ENCODE peak calls at places on chromosomes 16 and 17, in eight cellular contexts. Z is A549, G is GM23248, S is psoas muscle, M is mesenchymal stem cell, O is stomach, K is upper lobe of right lung, V is MG63. E is an unnamed sample.

GRCh38 chr16:4062212-4062802 is 53.9 kb downstream of the ADCY9 start:
- DNase-seq in Z (no peak), G (no peak), S (no peak), M (no peak), O (no peak), K (no peak), V (no peak), E (no peak)

GRCh38 chr16:56584276-56584675 is 5.1 kb upstream of the MT3 start:
- DNase-seq in Z (no peak), G (no peak), S (no peak), M (no peak), O (no peak), K (no peak), V (no peak), E (no peak)

GRCh38 chr16:31710134-31710533 is 163.5 kb upstream of the ZNF267 start:
- DNase-seq in Z (no peak), G (no peak), S (no peak), M (no peak), O (no peak), K (no peak), V (no peak), E (no peak)

GRCh38 chr16:88049561-88050545 is 98.6 kb downstream of the BANP start:
- DNase-seq in Z (no peak), G (no peak), S (no peak), M (no peak), O (no peak), K (no peak), V (no peak), E (no peak)

GRCh38 chr17:37490638-37491614 is 1.2 kb downstream of the DUSP14 start:
- DNase-seq in Z (peak), G (peak), S (peak), M (peak), O (no peak), K (no peak), V (peak), E (peak)

GRCh38 chr16:28202147-28202746 is 9.5 kb downstream of the XPO6 start:
- DNase-seq in Z (no peak), G (no peak), S (no peak), M (no peak), O (no peak), K (no peak), V (no peak), E (no peak)

GRCh38 chr17:82301916-82302497 is 15.4 kb downstream of the CD7 start:
- DNase-seq in Z (no peak), G (no peak), S (no peak), M (no peak), O (no peak), K (peak), V (no peak), E (no peak)

GRCh38 chr17:75749545-75750389 is 15.2 kb downstream of the GALK1 start:
- DNase-seq in Z (peak), G (peak), S (peak), M (peak), O (peak), K (peak), V (peak), E (no peak)

GRCh38 chr17:66965801-66966528 is 1.5 kb downstream of the CACNG4 start:
- DNase-seq in Z (no peak), G (no peak), S (no peak), M (no peak), O (no peak), K (no peak), V (no peak), E (no peak)

GRCh38 chr17:77617516-77617915 is 341.0 kb upstream of the TNRC6C start:
- DNase-seq in Z (no peak), G (no peak), S (no peak), M (no peak), O (no peak), K (peak), V (no peak), E (no peak)

GRCh38 chr17:38617967-38618760 is 12.4 kb upstream of the SRCIN1 start:
- DNase-seq in Z (no peak), G (no peak), S (no peak), M (no peak), O (no peak), K (no peak), V (no peak), E (no peak)

GRCh38 chr16:71367243-71367976 is 8.9 kb downstream of the CALB2 start:
- DNase-seq in Z (peak), G (peak), S (peak), M (peak), O (peak), K (peak), V (peak), E (no peak)

GRCh38 chr16:9102943-9103342 is 11.5 kb downstream of the HAPSTR1 start:
- DNase-seq in Z (no peak), G (no peak), S (no peak), M (no peak), O (no peak), K (no peak), V (no peak), E (no peak)

GRCh38 chr16:22070361-22071351 is 21.7 kb upstream of the VWA3A start:
- DNase-seq in Z (no peak), G (peak), S (peak), M (no peak), O (peak), K (no peak), V (peak), E (peak)

GRCh38 chr16:30494709-30495108 is 22.2 kb downstream of the ITGAL start:
- DNase-seq in Z (no peak), G (no peak), S (no peak), M (no peak), O (no peak), K (no peak), V (no peak), E (no peak)

GRCh38 chr16:57998992-57999365 is 1.5 kb downstream of the ZNF319 start:
- DNase-seq in Z (no peak), G (no peak), S (no peak), M (no peak), O (no peak), K (peak), V (no peak), E (no peak)

GRCh38 chr16:65574311-65574966 is 452.6 kb upstream of the CDH11 start:
- DNase-seq in Z (no peak), G (no peak), S (no peak), M (no peak), O (no peak), K (no peak), V (no peak), E (no peak)

GRCh38 chr16:22296225-22297113 is 740 bp upstream of the POLR3E start:
- DNase-seq in Z (no peak), G (peak), S (no peak), M (peak), O (no peak), K (no peak), V (no peak), E (no peak)

GRCh38 chr17:10772425-10773380 is 31.2 kb downstream of the TMEM238L start:
- DNase-seq in Z (no peak), G (no peak), S (no peak), M (no peak), O (peak), K (no peak), V (peak), E (no peak)

GRCh38 chr17:43827596-43827995 is 5.3 kb downstream of the MPP3 start:
- DNase-seq in Z (no peak), G (no peak), S (no peak), M (no peak), O (no peak), K (no peak), V (no peak), E (no peak)

GRCh38 chr17:60388742-60389141 is 3.2 kb downstream of the USP32 start:
- DNase-seq in Z (no peak), G (no peak), S (no peak), M (no peak), O (no peak), K (no peak), V (no peak), E (no peak)

GRCh38 chr17:52157603-52158449 is 688 bp downstream of the CA10 start:
- DNase-seq in Z (no peak), G (no peak), S (no peak), M (no peak), O (no peak), K (no peak), V (no peak), E (no peak)

GRCh38 chr17:28457890-28458289 is 15.6 kb upstream of the SLC13A2 start:
- DNase-seq in Z (no peak), G (no peak), S (no peak), M (no peak), O (no peak), K (no peak), V (peak), E (no peak)

DNA sequence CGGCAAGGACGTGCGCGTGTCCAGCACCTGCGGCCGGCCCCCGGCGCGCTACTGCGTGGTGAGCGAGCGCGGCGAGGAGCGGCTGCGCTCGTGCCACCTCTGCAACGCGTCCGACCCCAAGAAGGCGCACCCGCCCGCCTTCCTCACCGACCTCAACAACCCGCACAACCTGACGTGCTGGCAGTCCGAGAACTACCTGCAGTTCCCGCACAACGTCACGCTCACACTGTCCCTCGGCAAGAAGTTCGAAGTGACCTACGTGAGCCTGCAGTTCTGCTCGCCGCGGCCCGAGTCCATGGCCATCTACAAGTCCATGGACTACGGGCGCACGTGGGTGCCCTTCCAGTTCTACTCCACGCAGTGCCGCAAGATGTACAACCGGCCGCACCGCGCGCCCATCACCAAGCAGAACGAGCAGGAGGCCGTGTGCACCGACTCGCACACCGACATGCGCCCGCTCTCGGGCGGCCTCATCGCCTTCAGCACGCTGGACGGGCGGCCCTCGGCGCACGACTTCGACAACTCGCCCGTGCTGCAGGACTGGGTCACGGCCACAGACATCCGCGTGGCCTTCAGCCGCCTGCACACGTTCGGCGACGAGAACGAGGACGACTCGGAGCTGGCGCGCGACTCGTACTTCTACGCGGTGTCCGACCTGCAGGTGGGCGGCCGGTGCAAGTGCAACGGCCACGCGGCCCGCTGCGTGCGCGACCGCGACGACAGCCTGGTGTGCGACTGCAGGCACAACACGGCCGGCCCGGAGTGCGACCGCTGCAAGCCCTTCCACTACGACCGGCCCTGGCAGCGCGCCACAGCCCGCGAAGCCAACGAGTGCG is 1.5 kb downstream of the NTN1 start:
- DNase-seq in Z (no peak), G (peak), S (peak), M (peak), O (no peak), K (no peak), V (no peak), E (no peak)
- H3K4me3 ChIP-seq in Z (peak), G (peak), S (peak), M (peak), O (peak), K (peak), V (peak), E (peak)

GRCh38 chr17:4499431-4500187 is 928 bp downstream of the SPNS2 start:
- DNase-seq in Z (peak), G (no peak), S (no peak), M (peak), O (no peak), K (no peak), V (no peak), E (no peak)
- H3K4me3 ChIP-seq in Z (peak), G (no peak), S (peak), M (peak), O (peak), K (peak), V (no peak), E (peak)

GRCh38 chr16:68686905-68687304 is 41.8 kb downstream of the CDH3 start:
- DNase-seq in Z (no peak), G (no peak), S (no peak), M (no peak), O (no peak), K (no peak), V (no peak), E (no peak)
- H3K4me3 ChIP-seq in Z (no peak), G (no peak), S (no peak), M (no peak), O (no peak), K (no peak), V (no peak), E (no peak)

GRCh38 chr17:68455756-68456528 is 1.4 kb downstream of the WIPI1 start:
- DNase-seq in Z (no peak), G (peak), S (no peak), M (peak), O (peak), K (no peak), V (peak), E (peak)
- H3K4me3 ChIP-seq in Z (peak), G (peak), S (peak), M (peak), O (peak), K (peak), V (peak), E (peak)

GRCh38 chr17:3998436-3998835 is 34.2 kb upstream of the ATP2A3 start:
- DNase-seq in Z (no peak), G (no peak), S (no peak), M (no peak), O (no peak), K (no peak), V (no peak), E (no peak)
- H3K4me3 ChIP-seq in Z (no peak), G (no peak), S (no peak), M (no peak), O (no peak), K (no peak), V (no peak), E (no peak)

GRCh38 chr16:18965555-18965954 is 18.2 kb upstream of the TMC7 start:
- DNase-seq in Z (no peak), G (no peak), S (no peak), M (no peak), O (no peak), K (no peak), V (no peak), E (no peak)
- H3K4me3 ChIP-seq in Z (no peak), G (no peak), S (no peak), M (no peak), O (no peak), K (no peak), V (no peak), E (no peak)

GRCh38 chr17:19380551-19381284 is 2.4 kb downstream of the MAPK7 start:
- DNase-seq in Z (no peak), G (no peak), S (no peak), M (no peak), O (no peak), K (peak), V (no peak), E (no peak)
- H3K4me3 ChIP-seq in Z (no peak), G (no peak), S (no peak), M (no peak), O (no peak), K (no peak), V (no peak), E (no peak)

DNA sequence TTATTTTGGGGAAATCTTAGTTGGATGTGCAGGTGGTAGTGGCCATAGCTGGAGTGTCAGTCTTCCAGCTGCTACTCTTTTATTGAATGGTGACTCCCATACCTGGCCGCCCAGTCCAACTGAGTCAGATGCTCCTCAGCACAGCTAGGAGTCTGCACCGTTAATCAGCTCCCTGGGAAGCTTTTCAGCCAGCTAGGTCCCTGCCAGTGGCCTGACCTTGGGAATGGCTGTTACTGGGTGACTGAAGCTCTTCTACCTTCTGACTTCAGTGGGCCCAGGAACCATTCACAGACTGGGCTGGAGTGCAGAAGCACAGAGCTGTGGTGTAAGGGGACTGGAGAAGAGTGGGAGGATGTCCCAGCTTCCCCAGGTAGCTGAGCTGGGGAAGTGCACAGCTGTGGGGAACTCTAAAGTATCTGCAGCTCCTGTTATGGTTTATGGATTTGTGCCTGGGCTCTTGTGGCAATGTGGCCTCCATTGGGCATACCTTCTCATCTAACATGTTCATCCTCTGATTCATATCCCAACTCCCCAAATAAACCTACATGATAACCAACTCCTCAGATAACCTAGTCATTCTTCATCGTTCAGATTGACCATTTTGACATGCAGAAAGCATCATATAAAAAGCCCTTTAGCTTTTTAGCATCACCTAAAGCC is 14.0 kb downstream of the ALKBH5 start:
- DNase-seq in Z (no peak), G (no peak), S (no peak), M (no peak), O (no peak), K (no peak), V (no peak), E (no peak)
- H3K4me3 ChIP-seq in Z (no peak), G (no peak), S (peak), M (no peak), O (no peak), K (no peak), V (no peak), E (no peak)

GRCh38 chr17:63937319-63937718 is 5.2 kb upstream of the CD79B start:
- DNase-seq in Z (no peak), G (no peak), S (no peak), M (no peak), O (no peak), K (no peak), V (no peak), E (no peak)
- H3K4me3 ChIP-seq in Z (no peak), G (no peak), S (no peak), M (no peak), O (no peak), K (no peak), V (no peak), E (no peak)

GRCh38 chr16:1530883-1531637 is 2.4 kb upstream of the TMEM204 start:
- DNase-seq in Z (no peak), G (peak), S (peak), M (peak), O (no peak), K (no peak), V (no peak), E (peak)
- H3K4me3 ChIP-seq in Z (no peak), G (peak), S (peak), M (no peak), O (no peak), K (peak), V (no peak), E (no peak)

E was measured in skeletal muscle cell.